ENCODE peak calls at places on chromosomes 16 and 17, in nine cellular contexts. One of them, this sample, is unnamed.

GRCh38 chr17:9022553-9023388 is 1.5 kb downstream of the NTN1 start:
- DNase-seq in cardiac fibroblast: peak; percentile 21
- DNase-seq in IMR-90: no peak
- DNase-seq in breast epithelium: no peak
- DNase-seq in fibroblast of pulmonary artery: peak; percentile 11
- DNase-seq in prostate gland: no peak
- DNase-seq in fibroblast of lung: peak; percentile 11
- DNase-seq in tibial nerve: no peak
- DNase-seq in HFF-Myc: no peak
- DNase-seq in this sample: no peak

GRCh38 chr16:81836279-81837054 is 57.4 kb downstream of the PLCG2 start:
- DNase-seq in cardiac fibroblast: no peak
- DNase-seq in fibroblast of pulmonary artery: no peak
- DNase-seq in IMR-90: no peak
- DNase-seq in fibroblast of lung: no peak
- DNase-seq in HFF-Myc: no peak
- DNase-seq in breast epithelium: no peak
- DNase-seq in prostate gland: no peak
- DNase-seq in tibial nerve: no peak
- DNase-seq in this sample: no peak

GRCh38 chr16:24761526-24761925 is 32.1 kb downstream of the TNRC6A start:
- DNase-seq in fibroblast of lung: no peak
- DNase-seq in breast epithelium: no peak
- DNase-seq in HFF-Myc: no peak
- DNase-seq in tibial nerve: no peak
- DNase-seq in prostate gland: no peak
- DNase-seq in cardiac fibroblast: no peak
- DNase-seq in fibroblast of pulmonary artery: no peak
- DNase-seq in IMR-90: no peak
- DNase-seq in this sample: no peak

GRCh38 chr17:68455756-68456528 is 1.4 kb downstream of the WIPI1 start:
- DNase-seq in fibroblast of lung: peak; percentile 98
- DNase-seq in cardiac fibroblast: peak; percentile 94
- DNase-seq in tibial nerve: peak; percentile 58
- DNase-seq in fibroblast of pulmonary artery: peak; percentile 95
- DNase-seq in IMR-90: peak; percentile 89
- DNase-seq in prostate gland: peak; percentile 71
- DNase-seq in breast epithelium: peak; percentile 64
- DNase-seq in HFF-Myc: no peak
- DNase-seq in this sample: peak; percentile 97

GRCh38 chr17:4540224-4541040 is 14.8 kb downstream of the MYBBP1A start:
- DNase-seq in breast epithelium: no peak
- DNase-seq in IMR-90: no peak
- DNase-seq in prostate gland: no peak
- DNase-seq in tibial nerve: no peak
- DNase-seq in fibroblast of pulmonary artery: no peak
- DNase-seq in fibroblast of lung: no peak
- DNase-seq in cardiac fibroblast: no peak
- DNase-seq in HFF-Myc: no peak
- DNase-seq in this sample: no peak

GRCh38 chr17:66276328-66276937 is 26.0 kb upstream of the PRKCA start:
- DNase-seq in HFF-Myc: no peak
- DNase-seq in fibroblast of lung: peak; percentile 29
- DNase-seq in cardiac fibroblast: peak; percentile 51
- DNase-seq in breast epithelium: no peak
- DNase-seq in IMR-90: peak; percentile 70
- DNase-seq in tibial nerve: no peak
- DNase-seq in fibroblast of pulmonary artery: peak; percentile 54
- DNase-seq in prostate gland: no peak
- DNase-seq in this sample: peak; percentile 11

GRCh38 chr16:81546781-81547180 is 102.2 kb downstream of the CMIP start:
- DNase-seq in fibroblast of lung: no peak
- DNase-seq in cardiac fibroblast: no peak
- DNase-seq in HFF-Myc: no peak
- DNase-seq in fibroblast of pulmonary artery: no peak
- DNase-seq in tibial nerve: no peak
- DNase-seq in prostate gland: no peak
- DNase-seq in IMR-90: no peak
- DNase-seq in breast epithelium: no peak
- DNase-seq in this sample: no peak

GRCh38 chr16:28067604-28068382 is 4.3 kb upstream of the GSG1L start:
- DNase-seq in cardiac fibroblast: peak; percentile 72
- DNase-seq in IMR-90: peak; percentile 74
- DNase-seq in fibroblast of lung: peak; percentile 21
- DNase-seq in tibial nerve: peak; percentile 23
- DNase-seq in fibroblast of pulmonary artery: peak; percentile 51
- DNase-seq in prostate gland: no peak
- DNase-seq in breast epithelium: no peak
- DNase-seq in HFF-Myc: no peak
- DNase-seq in this sample: peak; percentile 60

GRCh38 chr16:35398208-35398607 is 1938.8 kb downstream of the TP53TG3F start:
- DNase-seq in fibroblast of pulmonary artery: no peak
- DNase-seq in prostate gland: peak; percentile 20
- DNase-seq in breast epithelium: no peak
- DNase-seq in fibroblast of lung: no peak
- DNase-seq in HFF-Myc: no peak
- DNase-seq in cardiac fibroblast: no peak
- DNase-seq in IMR-90: no peak
- DNase-seq in tibial nerve: no peak
- DNase-seq in this sample: no peak

GRCh38 chr16:53045554-53046250 is 7.0 kb downstream of the CHD9NB start:
- DNase-seq in IMR-90: no peak
- DNase-seq in fibroblast of pulmonary artery: no peak
- DNase-seq in tibial nerve: no peak
- DNase-seq in cardiac fibroblast: no peak
- DNase-seq in HFF-Myc: no peak
- DNase-seq in fibroblast of lung: no peak
- DNase-seq in prostate gland: peak; percentile 93
- DNase-seq in breast epithelium: no peak
- DNase-seq in this sample: no peak

GRCh38 chr17:17741346-17742023 is 60.2 kb downstream of the RAI1 start:
- DNase-seq in IMR-90: no peak
- DNase-seq in fibroblast of pulmonary artery: peak; percentile 31
- DNase-seq in prostate gland: peak; percentile 67
- DNase-seq in HFF-Myc: no peak
- DNase-seq in fibroblast of lung: peak; percentile 46
- DNase-seq in cardiac fibroblast: no peak
- DNase-seq in breast epithelium: no peak
- DNase-seq in tibial nerve: no peak
- DNase-seq in this sample: peak; percentile 47

GRCh38 chr17:50667259-50668024 is 32.8 kb downstream of the ABCC3 start:
- DNase-seq in prostate gland: no peak
- DNase-seq in fibroblast of lung: no peak
- DNase-seq in HFF-Myc: no peak
- DNase-seq in tibial nerve: no peak
- DNase-seq in cardiac fibroblast: no peak
- DNase-seq in breast epithelium: no peak
- DNase-seq in fibroblast of pulmonary artery: no peak
- DNase-seq in IMR-90: no peak
- DNase-seq in this sample: no peak

GRCh38 chr16:87350681-87351319 is 32.8 kb downstream of the FBXO31 start:
- DNase-seq in fibroblast of lung: peak; percentile 45
- DNase-seq in fibroblast of pulmonary artery: peak; percentile 18
- DNase-seq in IMR-90: peak; percentile 43
- DNase-seq in tibial nerve: no peak
- DNase-seq in HFF-Myc: peak; percentile 48
- DNase-seq in breast epithelium: no peak
- DNase-seq in prostate gland: no peak
- DNase-seq in cardiac fibroblast: peak; percentile 9
- DNase-seq in this sample: peak; percentile 53

GRCh38 chr16:47727131-47727530 is 266.0 kb downstream of the PHKB start:
- DNase-seq in HFF-Myc: no peak
- DNase-seq in cardiac fibroblast: no peak
- DNase-seq in tibial nerve: no peak
- DNase-seq in prostate gland: no peak
- DNase-seq in fibroblast of pulmonary artery: no peak
- DNase-seq in fibroblast of lung: no peak
- DNase-seq in IMR-90: no peak
- DNase-seq in breast epithelium: no peak
- DNase-seq in this sample: no peak

GRCh38 chr17:34015253-34015652 is 239.8 kb upstream of the CCL2 start:
- DNase-seq in tibial nerve: no peak
- DNase-seq in cardiac fibroblast: no peak
- DNase-seq in IMR-90: no peak
- DNase-seq in fibroblast of lung: no peak
- DNase-seq in HFF-Myc: no peak
- DNase-seq in breast epithelium: no peak
- DNase-seq in fibroblast of pulmonary artery: no peak
- DNase-seq in prostate gland: no peak
- DNase-seq in this sample: no peak

GRCh38 chr17:18319604-18320256 is 4.6 kb downstream of the SMCR8 start:
- DNase-seq in prostate gland: peak; percentile 39
- DNase-seq in fibroblast of pulmonary artery: peak; percentile 79
- DNase-seq in fibroblast of lung: peak; percentile 74
- DNase-seq in tibial nerve: no peak
- DNase-seq in IMR-90: peak; percentile 68
- DNase-seq in HFF-Myc: peak; percentile 29
- DNase-seq in breast epithelium: no peak
- DNase-seq in cardiac fibroblast: peak; percentile 72
- DNase-seq in this sample: peak; percentile 77

GRCh38 chr16:53506254-53506653 is 3.2 kb upstream of the AKTIP start:
- DNase-seq in IMR-90: no peak
- DNase-seq in fibroblast of lung: no peak
- DNase-seq in prostate gland: no peak
- DNase-seq in cardiac fibroblast: no peak
- DNase-seq in tibial nerve: no peak
- DNase-seq in HFF-Myc: no peak
- DNase-seq in breast epithelium: no peak
- DNase-seq in fibroblast of pulmonary artery: no peak
- DNase-seq in this sample: no peak

GRCh38 chr17:78240839-78241238 is 9.4 kb downstream of the TMEM235 start:
- DNase-seq in cardiac fibroblast: no peak
- DNase-seq in IMR-90: no peak
- DNase-seq in breast epithelium: no peak
- DNase-seq in tibial nerve: no peak
- DNase-seq in HFF-Myc: no peak
- DNase-seq in fibroblast of lung: no peak
- DNase-seq in prostate gland: no peak
- DNase-seq in fibroblast of pulmonary artery: no peak
- DNase-seq in this sample: no peak

GRCh38 chr17:77555110-77555509 is 403.4 kb upstream of the TNRC6C start:
- DNase-seq in prostate gland: no peak
- DNase-seq in cardiac fibroblast: no peak
- DNase-seq in breast epithelium: no peak
- DNase-seq in tibial nerve: no peak
- DNase-seq in IMR-90: no peak
- DNase-seq in fibroblast of lung: no peak
- DNase-seq in fibroblast of pulmonary artery: no peak
- DNase-seq in HFF-Myc: no peak
- DNase-seq in this sample: no peak

GRCh38 chr17:40316571-40317344 is 7.8 kb downstream of the RARA start:
- DNase-seq in cardiac fibroblast: peak; percentile 85
- DNase-seq in fibroblast of lung: peak; percentile 65
- DNase-seq in IMR-90: peak; percentile 75
- DNase-seq in HFF-Myc: no peak
- DNase-seq in tibial nerve: no peak
- DNase-seq in prostate gland: peak; percentile 56
- DNase-seq in fibroblast of pulmonary artery: peak; percentile 76
- DNase-seq in breast epithelium: peak; percentile 83
- DNase-seq in this sample: peak; percentile 87

GRCh38 chr17:40314557-40314953 is 5.6 kb downstream of the RARA start:
- DNase-seq in breast epithelium: peak; percentile 98
- DNase-seq in cardiac fibroblast: peak; percentile 96
- DNase-seq in HFF-Myc: peak; percentile 80
- DNase-seq in fibroblast of lung: peak; percentile 79
- DNase-seq in fibroblast of pulmonary artery: peak; percentile 89
- DNase-seq in tibial nerve: no peak
- DNase-seq in prostate gland: peak; percentile 96
- DNase-seq in IMR-90: peak; percentile 91
- DNase-seq in this sample: peak; percentile 93

GRCh38 chr17:40315206-40315605 is 6.2 kb downstream of the RARA start:
- DNase-seq in IMR-90: no peak
- DNase-seq in fibroblast of pulmonary artery: no peak
- DNase-seq in fibroblast of lung: no peak
- DNase-seq in breast epithelium: peak; percentile 10
- DNase-seq in cardiac fibroblast: no peak
- DNase-seq in tibial nerve: no peak
- DNase-seq in HFF-Myc: no peak
- DNase-seq in prostate gland: no peak
- DNase-seq in this sample: no peak

GRCh38 chr17:40317345-40317873 is 8.4 kb downstream of the RARA start:
- DNase-seq in tibial nerve: no peak
- DNase-seq in prostate gland: no peak
- DNase-seq in breast epithelium: no peak
- DNase-seq in HFF-Myc: no peak
- DNase-seq in fibroblast of pulmonary artery: peak; percentile 71
- DNase-seq in IMR-90: peak; percentile 70
- DNase-seq in fibroblast of lung: peak; percentile 65
- DNase-seq in cardiac fibroblast: peak; percentile 81
- DNase-seq in this sample: peak; percentile 81

GRCh38 chr17:40315678-40316570 is 6.9 kb downstream of the RARA start:
- DNase-seq in cardiac fibroblast: no peak
- DNase-seq in tibial nerve: no peak
- DNase-seq in fibroblast of lung: no peak
- DNase-seq in breast epithelium: no peak
- DNase-seq in prostate gland: no peak
- DNase-seq in fibroblast of pulmonary artery: no peak
- DNase-seq in HFF-Myc: no peak
- DNase-seq in IMR-90: no peak
- DNase-seq in this sample: no peak
- H3K4me3 ChIP-seq in cardiac fibroblast: peak overlapping the region; percentile 97
- H3K4me3 ChIP-seq in tibial nerve: peak overlapping the region; percentile 99
- H3K4me3 ChIP-seq in fibroblast of lung: no peak overlapping the region
- H3K4me3 ChIP-seq in breast epithelium: peak overlapping the region; percentile 86
- H3K4me3 ChIP-seq in prostate gland: peak overlapping the region; percentile 98
- H3K4me3 ChIP-seq in fibroblast of pulmonary artery: no peak overlapping the region
- H3K4me3 ChIP-seq in HFF-Myc: no peak overlapping the region
- H3K4me3 ChIP-seq in IMR-90: no peak overlapping the region
- H3K4me3 ChIP-seq in this sample: peak overlapping the region; percentile 15

GRCh38 chr16:56547120-56547948 is 17.5 kb upstream of the MT4 start:
- DNase-seq in fibroblast of lung: peak; percentile 71
- DNase-seq in prostate gland: peak; percentile 24
- DNase-seq in tibial nerve: no peak
- DNase-seq in IMR-90: peak; percentile 85
- DNase-seq in fibroblast of pulmonary artery: peak; percentile 56
- DNase-seq in breast epithelium: no peak
- DNase-seq in cardiac fibroblast: peak; percentile 60
- DNase-seq in HFF-Myc: peak; percentile 88
- DNase-seq in this sample: peak; percentile 66
- TF ChIP-seq CTCF in fibroblast of lung: no peak
- TF ChIP-seq CTCF in prostate gland: no peak
- TF ChIP-seq CTCF in tibial nerve: no peak
- TF ChIP-seq CTCF in IMR-90: no peak
- TF ChIP-seq CTCF in fibroblast of pulmonary artery: no peak
- TF ChIP-seq CTCF in breast epithelium: no peak
- TF ChIP-seq CTCF in cardiac fibroblast: no peak
- TF ChIP-seq CTCF in HFF-Myc: no peak
- TF ChIP-seq CTCF in this sample: no peak

GRCh38 chr16:19367335-19367734 is 50.3 kb upstream of the TMC5 start:
- DNase-seq in HFF-Myc: no peak
- DNase-seq in fibroblast of pulmonary artery: no peak
- DNase-seq in prostate gland: no peak
- DNase-seq in cardiac fibroblast: no peak
- DNase-seq in fibroblast of lung: no peak
- DNase-seq in tibial nerve: no peak
- DNase-seq in breast epithelium: no peak
- DNase-seq in IMR-90: no peak
- DNase-seq in this sample: no peak
- H3K4me3 ChIP-seq in HFF-Myc: no peak overlapping the region
- H3K4me3 ChIP-seq in fibroblast of pulmonary artery: no peak overlapping the region
- H3K4me3 ChIP-seq in prostate gland: no peak overlapping the region
- H3K4me3 ChIP-seq in cardiac fibroblast: no peak overlapping the region
- H3K4me3 ChIP-seq in fibroblast of lung: no peak overlapping the region
- H3K4me3 ChIP-seq in tibial nerve: no peak overlapping the region
- H3K4me3 ChIP-seq in breast epithelium: no peak overlapping the region
- H3K4me3 ChIP-seq in IMR-90: no peak overlapping the region
- H3K4me3 ChIP-seq in this sample: no peak overlapping the region

GRCh38 chr17:81860756-81861568 is 627 bp upstream of the P4HB start:
- DNase-seq in fibroblast of lung: peak; percentile 100
- DNase-seq in breast epithelium: peak; percentile 99
- DNase-seq in tibial nerve: peak; percentile 97
- DNase-seq in prostate gland: peak; percentile 100
- DNase-seq in HFF-Myc: peak; percentile 100
- DNase-seq in cardiac fibroblast: peak; percentile 100
- DNase-seq in IMR-90: peak; percentile 100
- DNase-seq in fibroblast of pulmonary artery: peak; percentile 100
- DNase-seq in this sample: peak; percentile 100
- TF ChIP-seq CTCF in fibroblast of lung: peak; percentile 35
- TF ChIP-seq CTCF in breast epithelium: peak; percentile 57
- TF ChIP-seq CTCF in tibial nerve: peak; percentile 10
- TF ChIP-seq CTCF in prostate gland: peak; percentile 54
- TF ChIP-seq CTCF in HFF-Myc: no peak
- TF ChIP-seq CTCF in cardiac fibroblast: no peak
- TF ChIP-seq CTCF in IMR-90: no peak
- TF ChIP-seq CTCF in fibroblast of pulmonary artery: peak; percentile 13
- TF ChIP-seq CTCF in this sample: no peak

This sample was measured in AG10803.